ENCODE peak calls at places on chromosomes 13 and 19, in ten cellular contexts. F, O, S, P, M, Q, U, H, D and Z are unnamed samples.

GRCh38 chr19:861756-862528 is 2.5 kb downstream of the CFD start:
- DNase-seq in S (peak), H (peak), M (no peak), F (peak), O (peak), U (no peak), Q (no peak), P (no peak), D (no peak), Z (peak)

GRCh38 chr19:12722566-12723382 is 958 bp downstream of the TNPO2 start:
- DNase-seq in S (peak), M (peak), Q (peak), P (peak), D (peak), H (peak), O (peak), F (peak), U (peak), Z (peak)

GRCh38 chr13:110433014-110433413 is 125.9 kb downstream of the COL4A2 start:
- DNase-seq in U (no peak), S (no peak), Q (no peak), H (no peak), F (no peak), D (no peak), P (no peak), M (peak), O (no peak), Z (peak)

GRCh38 chr13:20945952-20946383 is 43.4 kb upstream of the XPO4 start:
- DNase-seq in F (no peak), O (no peak), S (no peak), M (peak), Q (peak), H (no peak), P (no peak), U (no peak), D (no peak), Z (peak)

GRCh38 chr13:99311137-99311536 is 3.9 kb upstream of the GPR183 start:
- DNase-seq in Q (peak), U (no peak), S (no peak), D (no peak), O (no peak), H (no peak), P (peak), M (no peak), F (no peak), Z (no peak)

GRCh38 chr19:53906211-53907192 is 2.6 kb upstream of the CACNG7 start:
- DNase-seq in D (no peak), M (no peak), P (no peak), Q (no peak), F (peak), U (no peak), H (peak), O (peak), S (peak), Z (peak)

GRCh38 chr19:2358548-2359173 is 1.4 kb upstream of the TMPRSS9 start:
- DNase-seq in S (no peak), M (no peak), H (no peak), U (no peak), Q (no peak), F (no peak), P (no peak), O (no peak), D (no peak), Z (no peak)

GRCh38 chr13:43285891-43286602 is 262.7 kb downstream of the DNAJC15 start:
- DNase-seq in U (no peak), O (no peak), M (peak), H (no peak), S (no peak), P (peak), Q (peak), F (no peak), D (no peak), Z (peak)